ENCODE peak calls at places on chromosome 18, in five cellular contexts. E is tibial nerve; K is transverse colon; M is CD8-positive, alpha-beta memory T cell; P is Peyer's patch. H is an unnamed sample.

GRCh38 chr18:63869374-63869773 is 18.1 kb upstream of the SERPINB2 start:
- DNase-seq in E (no peak), K (no peak), M (no peak), P (no peak), H (peak; percentile 52)

GRCh38 chr18:3603460-3604259 is 153.7 kb downstream of the TGIF1 start:
- DNase-seq in E (no peak), K (no peak), M (no peak), P (peak; percentile 63), H (peak; percentile 95)

GRCh38 chr18:24567199-24567598 is 106.8 kb downstream of the HRH4 start:
- DNase-seq in E (no peak), K (no peak), M (no peak), P (no peak), H (no peak)

GRCh38 chr18:73848656-73849055 is 299.0 kb downstream of the FBXO15 start:
- DNase-seq in E (no peak), K (no peak), M (no peak), P (no peak), H (peak; percentile 80)

GRCh38 chr18:50115095-50115494 is 79.9 kb downstream of the MYO5B start:
- DNase-seq in E (no peak), K (no peak), M (no peak), P (no peak), H (no peak)

GRCh38 chr18:79517322-79517721 is 121.6 kb downstream of the NFATC1 start:
- DNase-seq in E (no peak), K (no peak), M (peak; percentile 39), P (no peak), H (no peak)

GRCh38 chr18:9494778-9495302 is 19.5 kb downstream of the RALBP1 start:
- DNase-seq in E (no peak), K (no peak), M (no peak), P (no peak), H (no peak)

GRCh38 chr18:75322206-75322605 is 105.3 kb downstream of the SMIM21 start:
- DNase-seq in E (no peak), K (no peak), M (no peak), P (no peak), H (no peak)

GRCh38 chr18:3410273-3410672 is 39.7 kb upstream of the TGIF1 start:
- DNase-seq in E (no peak), K (no peak), M (no peak), P (no peak), H (no peak)

GRCh38 chr18:8870528-8870927 is 165.2 kb downstream of the MTCL1 start:
- DNase-seq in E (no peak), K (no peak), M (no peak), P (no peak), H (no peak)

GRCh38 chr18:63936156-63936931 is 12.8 kb upstream of the HMSD start:
- DNase-seq in E (peak; percentile 81), K (peak; percentile 83), M (peak; percentile 8), P (peak; percentile 79), H (no peak)

GRCh38 chr18:48825101-48825745 is 125.5 kb downstream of the SMAD7 start:
- DNase-seq in E (no peak), K (no peak), M (no peak), P (no peak), H (no peak)

GRCh38 chr18:3281456-3282400 is 19.8 kb downstream of the MYL12B start:
- DNase-seq in E (peak; percentile 76), K (no peak), M (peak; percentile 66), P (no peak), H (no peak)

GRCh38 chr18:58432050-58432727 is 196.7 kb downstream of the ALPK2 start:
- DNase-seq in E (no peak), K (no peak), M (no peak), P (no peak), H (no peak)

GRCh38 chr18:30746224-30746623 is 296.3 kb downstream of the DSC3 start:
- DNase-seq in E (no peak), K (no peak), M (no peak), P (no peak), H (no peak)

GRCh38 chr18:12990128-12990485 is 1.1 kb upstream of the CEP192 start:
- DNase-seq in E (no peak), K (no peak), M (no peak), P (no peak), H (no peak)
- H3K4me3 ChIP-seq in E (no peak overlapping the region), K (peak overlapping the region; percentile 89), M (peak overlapping the region; percentile 78), P (no peak overlapping the region), H (peak overlapping the region; percentile 67)

GRCh38 chr18:961644-962355 is 57.1 kb downstream of the ADCYAP1 start:
- DNase-seq in E (peak; percentile 37), K (peak; percentile 29), M (peak; percentile 32), P (no peak), H (no peak)
- H3K4me3 ChIP-seq in E (no peak overlapping the region), K (peak overlapping the region; percentile 8), M (no peak overlapping the region), P (peak overlapping the region; percentile 15), H (peak overlapping the region; percentile 52)

GRCh38 chr18:6069103-6069502 is 173.8 kb upstream of the TMEM200C start:
- DNase-seq in E (no peak), K (no peak), M (no peak), P (no peak), H (no peak)
- H3K4me3 ChIP-seq in E (no peak overlapping the region), K (no peak overlapping the region), M (no peak overlapping the region), P (no peak overlapping the region), H (no peak overlapping the region)

DNA sequence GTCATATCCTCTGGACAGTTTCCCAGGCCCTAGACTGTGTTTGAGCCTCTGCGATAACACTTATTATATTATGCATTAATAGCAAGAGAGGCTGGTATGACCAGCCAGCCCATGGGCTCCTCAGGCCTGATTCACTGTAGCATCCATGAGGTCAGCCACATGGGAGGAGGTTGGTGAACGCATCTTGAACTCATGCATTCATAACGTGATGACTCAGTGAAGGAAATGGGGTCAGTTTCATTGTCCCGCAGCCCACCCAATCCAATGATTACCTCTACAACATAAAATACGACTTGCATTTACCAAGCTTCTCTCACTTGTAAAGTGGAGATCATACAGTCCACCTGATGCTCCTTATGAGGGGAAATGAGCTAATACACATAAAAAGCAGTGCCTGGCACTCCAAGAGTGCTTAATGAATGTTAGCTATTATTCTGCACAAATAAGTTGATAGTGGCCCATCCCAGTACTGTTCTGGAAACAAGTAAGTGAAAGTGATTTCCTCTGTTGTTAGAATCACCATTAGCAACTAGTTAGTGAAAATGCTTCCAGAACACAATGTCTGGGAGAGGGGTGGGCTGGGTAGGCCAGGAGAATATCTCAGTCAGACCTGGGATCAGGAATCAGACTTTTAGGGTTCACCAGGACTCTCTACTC is 46.2 kb upstream of the CELF4 start:
- DNase-seq in E (no peak), K (no peak), M (no peak), P (no peak), H (no peak)
- H3K4me3 ChIP-seq in E (no peak overlapping the region), K (no peak overlapping the region), M (no peak overlapping the region), P (no peak overlapping the region), H (no peak overlapping the region)

GRCh38 chr18:10927980-10928605 is 221.3 kb downstream of the PIEZO2 start:
- DNase-seq in E (no peak), K (no peak), M (no peak), P (no peak), H (no peak)

GRCh38 chr18:10926565-10927194 is 222.7 kb downstream of the PIEZO2 start:
- DNase-seq in E (no peak), K (no peak), M (no peak), P (no peak), H (no peak)

GRCh38 chr18:10928971-10929373 is 220.4 kb downstream of the PIEZO2 start:
- DNase-seq in E (no peak), K (no peak), M (no peak), P (no peak), H (peak; percentile 73)

GRCh38 chr18:10930078-10930477 is 219.3 kb downstream of the PIEZO2 start:
- DNase-seq in E (no peak), K (no peak), M (no peak), P (no peak), H (no peak)

GRCh38 chr18:10927290-10927979 is 221.9 kb downstream of the PIEZO2 start:
- DNase-seq in E (no peak), K (no peak), M (no peak), P (no peak), H (peak; percentile 41)
- H3K4me3 ChIP-seq in E (no peak overlapping the region), K (no peak overlapping the region), M (no peak overlapping the region), P (no peak overlapping the region), H (peak overlapping the region; percentile 13)

GRCh38 chr18:35050004-35050623 is 8.9 kb downstream of the MAPRE2 start:
- DNase-seq in E (no peak), K (no peak), M (no peak), P (no peak), H (no peak)
- H3K4me3 ChIP-seq in E (no peak overlapping the region), K (no peak overlapping the region), M (no peak overlapping the region), P (no peak overlapping the region), H (no peak overlapping the region)